ENCODE peak calls at places on chromosomes 7 and 10, in five cellular contexts. N is PC-9, W is spleen, Y is colonic mucosa, D is pancreas. S is an unnamed sample. For H3K4me1, the result is how much of the 10 kb centered on the place peaks cover.

GRCh38 chr10:49619613-49620012 is 5.8 kb downstream of the CHAT start:
- DNase-seq in N (no peak), W (peak), Y (no peak), D (no peak), S (no peak)

GRCh38 chr7:157645539-157645938 is 308.7 kb downstream of the DNAJB6 start:
- DNase-seq in N (no peak), W (no peak), Y (no peak), D (no peak), S (no peak)

GRCh38 chr7:142696456-142697179 is 52.7 kb upstream of the PRSS1 start:
- DNase-seq in N (no peak), W (no peak), Y (no peak), D (no peak), S (no peak)

GRCh38 chr10:79409038-79410035 is 36.1 kb downstream of the ZCCHC24 start:
- DNase-seq in N (no peak), W (peak), Y (no peak), D (no peak), S (no peak)

GRCh38 chr7:28052933-28053332 is 127.7 kb downstream of the JAZF1 start:
- DNase-seq in N (no peak), W (no peak), Y (no peak), D (no peak), S (no peak)

GRCh38 chr10:102146971-102147428 is 5.2 kb upstream of the NOLC1 start:
- DNase-seq in N (no peak), W (no peak), Y (no peak), D (no peak), S (no peak)

GRCh38 chr10:75107756-75108683 is 3.4 kb upstream of the SAMD8 start:
- DNase-seq in N (no peak), W (no peak), Y (no peak), D (no peak), S (no peak)

GRCh38 chr7:26151650-26151952 is 397 bp upstream of the NFE2L3 start:
- DNase-seq in N (no peak), W (no peak), Y (no peak), D (no peak), S (no peak)

GRCh38 chr7:43328785-43329380 is 216.4 kb downstream of the HECW1 start:
- DNase-seq in N (no peak), W (no peak), Y (no peak), D (peak), S (no peak)

GRCh38 chr7:35286422-35286821 is 32.5 kb upstream of the TBX20 start:
- DNase-seq in N (no peak), W (no peak), Y (no peak), D (no peak), S (no peak)

GRCh38 chr10:91589015-91589655 is 43.7 kb downstream of the PPP1R3C start:
- DNase-seq in N (no peak), W (no peak), Y (no peak), D (peak), S (peak)

GRCh38 chr7:17069146-17069545 is 187.4 kb upstream of the AGR3 start:
- DNase-seq in N (no peak), W (no peak), Y (no peak), D (no peak), S (no peak)

GRCh38 chr7:85829817-85830432 is 643.1 kb upstream of the SEMA3D start:
- DNase-seq in N (no peak), W (no peak), Y (no peak), D (no peak), S (peak)

GRCh38 chr10:94397549-94398370 is 4.6 kb upstream of the TBC1D12 start:
- DNase-seq in N (peak), W (no peak), Y (no peak), D (no peak), S (peak)

GRCh38 chr10:45420453-45421192 is 46.6 kb downstream of the ALOX5 start:
- DNase-seq in N (peak), W (peak), Y (peak), D (peak), S (peak)

GRCh38 chr10:1968257-1969025 is 231.1 kb upstream of the ADARB2 start:
- DNase-seq in N (no peak), W (no peak), Y (no peak), D (no peak), S (no peak)

GRCh38 chr7:27914409-27914808 is 174.4 kb downstream of the TAX1BP1 start:
- DNase-seq in N (no peak), W (no peak), Y (no peak), D (no peak), S (no peak)

GRCh38 chr7:112163021-112163310 is 43.2 kb downstream of the DOCK4 start:
- DNase-seq in N (no peak), W (no peak), Y (no peak), D (no peak), S (no peak)

GRCh38 chr7:54764861-54765260 is 5.8 kb upstream of the SEC61G start:
- DNase-seq in N (no peak), W (no peak), Y (no peak), D (no peak), S (no peak)

GRCh38 chr7:1668932-1669485 is 1.1 kb upstream of the ELFN1 start:
- DNase-seq in N (no peak), W (peak), Y (no peak), D (no peak), S (peak)

GRCh38 chr7:1668486-1668931 is 1.6 kb upstream of the ELFN1 start:
- DNase-seq in N (peak), W (peak), Y (no peak), D (no peak), S (no peak)

GRCh38 chr7:1669954-1670893 is at the start of gene ELFN1:
- DNase-seq in N (no peak), W (peak), Y (no peak), D (peak), S (peak)

GRCh38 chr7:1670894-1671875 is 1.1 kb downstream of the ELFN1 start:
- DNase-seq in N (no peak), W (peak), Y (no peak), D (no peak), S (no peak)

DNA sequence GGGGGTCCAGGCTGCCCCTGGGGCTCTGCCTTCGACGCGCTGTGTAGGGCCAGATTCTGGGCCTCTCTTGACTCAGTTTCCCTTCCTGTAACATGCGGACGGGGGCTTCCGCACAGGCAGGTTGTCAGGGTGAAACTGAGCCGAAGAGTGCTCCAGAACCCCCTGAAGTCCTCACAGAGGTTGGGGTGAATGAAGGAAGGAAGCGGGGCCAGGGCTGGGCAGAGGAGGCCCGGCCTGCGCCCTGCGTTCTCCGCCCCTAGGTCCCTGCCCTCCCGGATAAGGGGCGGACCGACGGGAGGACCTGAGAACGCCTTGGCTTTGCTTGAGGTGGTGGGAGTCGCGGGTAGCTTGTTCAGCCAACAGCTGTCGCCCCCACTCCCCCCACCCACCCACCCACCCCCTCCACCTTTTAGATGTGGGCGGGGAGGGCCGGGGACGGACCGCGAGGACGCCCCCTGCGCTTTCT is 558 bp upstream of the ELFN1 start:
- DNase-seq in N (no peak), W (peak), Y (no peak), D (no peak), S (peak)
- H3K4me1 ChIP-seq in N (under half), W (under half), Y (under half), D (under half), S (under half)

DNA sequence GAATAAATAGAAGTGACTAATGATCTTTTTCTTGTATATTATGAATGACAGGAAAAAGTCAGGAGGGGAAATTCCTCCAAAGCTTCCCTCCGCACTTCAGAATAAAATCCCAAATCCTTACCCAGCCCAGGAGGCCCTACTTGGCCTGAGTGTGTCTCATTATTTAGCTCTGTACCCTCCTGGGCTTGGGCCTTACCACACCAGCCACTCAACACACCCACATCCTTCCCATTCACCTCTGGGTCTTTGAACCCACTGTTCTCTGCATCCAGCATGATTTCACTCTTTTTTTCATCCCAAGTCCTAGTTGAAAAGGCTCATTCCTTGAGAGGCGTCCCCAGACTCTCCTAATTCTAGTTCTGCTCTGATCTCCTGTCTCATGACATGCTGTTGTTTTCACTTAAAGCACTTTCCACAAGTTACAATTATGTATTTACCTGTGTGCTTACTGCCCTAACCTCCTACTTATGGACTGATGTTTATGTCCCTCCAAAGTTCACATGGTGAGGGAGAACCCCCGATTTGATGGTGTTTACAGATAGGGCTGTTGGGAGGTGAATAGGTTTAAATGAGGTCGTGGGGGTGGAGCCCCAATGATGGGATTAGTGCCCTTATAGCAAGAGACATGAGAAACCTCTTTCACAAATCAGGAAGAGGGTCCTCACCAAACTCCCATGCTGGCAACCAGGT is 6.4 kb downstream of the NOD1 start:
- DNase-seq in N (no peak), W (no peak), Y (no peak), D (no peak), S (no peak)
- H3K4me1 ChIP-seq in N (under half), W (half or more), Y (under half), D (under half), S (half or more)

DNA sequence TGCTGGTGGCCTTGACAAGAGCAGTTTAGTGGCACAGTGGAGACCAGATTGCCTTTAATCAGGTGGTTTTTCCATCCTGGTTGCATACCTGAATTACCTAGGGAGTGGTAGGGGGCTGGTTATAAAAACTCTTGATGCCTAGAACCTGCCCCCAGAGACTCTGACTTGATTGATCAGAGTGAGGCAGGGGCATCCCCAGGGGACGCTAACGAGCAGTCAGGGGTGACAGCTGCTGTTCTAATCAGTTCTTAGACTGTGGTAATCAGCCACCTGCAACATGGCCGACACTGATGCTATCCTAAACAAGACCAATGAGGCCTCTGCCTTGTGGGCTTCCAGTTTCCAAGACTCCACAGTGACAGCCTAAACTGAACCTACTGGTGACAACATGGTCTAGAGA is 2.0 kb upstream of the OPALIN start:
- DNase-seq in N (no peak), W (no peak), Y (no peak), D (no peak), S (no peak)
- H3K4me1 ChIP-seq in N (under half), W (under half), Y (under half), D (under half), S (under half)

GRCh38 chr10:99995713-99996112 is 14.0 kb downstream of the DNMBP start:
- DNase-seq in N (no peak), W (no peak), Y (no peak), D (no peak), S (no peak)
- H3K4me1 ChIP-seq in N (under half), W (under half), Y (under half), D (under half), S (under half)

GRCh38 chr7:132650498-132650897 is 74.2 kb upstream of the PLXNA4 start:
- DNase-seq in N (no peak), W (no peak), Y (no peak), D (no peak), S (peak)

GRCh38 chr7:132654150-132654549 is 77.9 kb upstream of the PLXNA4 start:
- DNase-seq in N (no peak), W (no peak), Y (no peak), D (no peak), S (peak)

GRCh38 chr7:132655071-132655761 is 78.9 kb upstream of the PLXNA4 start:
- DNase-seq in N (no peak), W (peak), Y (peak), D (no peak), S (peak)

GRCh38 chr7:132652507-132652906 is 76.2 kb upstream of the PLXNA4 start:
- DNase-seq in N (no peak), W (no peak), Y (no peak), D (no peak), S (no peak)

GRCh38 chr7:132653364-132653930 is 77.2 kb upstream of the PLXNA4 start:
- DNase-seq in N (no peak), W (peak), Y (no peak), D (no peak), S (no peak)
- H3K4me1 ChIP-seq in N (under half), W (under half), Y (under half), D (under half), S (under half)

GRCh38 chr10:3048114-3049019 is 19.0 kb upstream of the PFKP start:
- DNase-seq in N (no peak), W (no peak), Y (no peak), D (no peak), S (peak)
- H3K4me1 ChIP-seq in N (under half), W (under half), Y (under half), D (under half), S (under half)

GRCh38 chr10:119340893-119341235 is 133.5 kb downstream of the GRK5 start:
- DNase-seq in N (no peak), W (peak), Y (no peak), D (no peak), S (no peak)
- H3K4me1 ChIP-seq in N (under half), W (under half), Y (under half), D (under half), S (under half)

DNA sequence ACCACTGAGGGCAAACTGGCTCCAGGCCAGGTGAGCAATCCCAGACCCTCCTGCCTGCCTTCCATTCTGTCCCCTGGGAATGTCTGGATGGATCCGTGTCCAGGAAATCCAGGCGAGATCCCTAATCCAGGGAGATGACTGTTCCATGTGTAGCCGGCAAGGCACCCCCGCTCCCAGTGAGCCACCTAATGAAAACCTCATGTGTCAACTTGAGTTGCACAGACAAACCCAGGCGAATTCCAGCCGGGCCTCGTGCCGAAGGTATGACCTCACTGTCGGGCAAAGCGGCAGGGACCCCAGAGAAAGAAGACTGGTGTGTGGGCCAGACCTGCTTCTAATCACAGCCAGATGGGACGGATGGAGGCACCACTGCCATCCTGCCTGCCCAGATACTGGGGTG is 313.3 kb downstream of the CALN1 start:
- DNase-seq in N (no peak), W (no peak), Y (no peak), D (no peak), S (peak)
- H3K4me1 ChIP-seq in N (under half), W (under half), Y (under half), D (under half), S (under half)

GRCh38 chr10:43913676-43914235 is 265.1 kb upstream of the ZNF32 start:
- DNase-seq in N (no peak), W (no peak), Y (no peak), D (no peak), S (no peak)
- H3K4me1 ChIP-seq in N (under half), W (under half), Y (under half), D (under half), S (under half)

S was measured in adipocyte.